ENCODE peak calls at places on chromosomes 6 and 20, in six cellular contexts. T is ovary, X is endothelial cell, L is neural crest cell, Y is tibial nerve, A is spleen. D is an unnamed sample.

GRCh38 chr6:112282217-112282616 is 27.9 kb upstream of the LAMA4 start:
- DNase-seq in Y (peak), T (peak), L (peak), X (no peak), A (no peak), D (no peak)

GRCh38 chr6:52533491-52533890 is 43.4 kb downstream of the TRAM2 start:
- DNase-seq in X (no peak), L (no peak), Y (no peak), T (no peak), A (no peak), D (no peak)

GRCh38 chr6:138724015-138724414 is 49.6 kb upstream of the CCDC28A start:
- DNase-seq in T (no peak), L (no peak), X (peak), A (no peak), Y (peak), D (no peak)

GRCh38 chr20:6525447-6526303 is 241.8 kb upstream of the BMP2 start:
- DNase-seq in L (no peak), T (no peak), X (no peak), A (no peak), Y (no peak), D (no peak)

GRCh38 chr6:8335371-8335770 is 100.0 kb downstream of the SLC35B3 start:
- DNase-seq in A (no peak), X (no peak), Y (no peak), L (no peak), T (no peak), D (no peak)

GRCh38 chr6:36069573-36069972 is 42.0 kb downstream of the MAPK14 start:
- DNase-seq in T (no peak), L (no peak), X (no peak), A (no peak), Y (no peak), D (no peak)

GRCh38 chr6:68043122-68043398 is 592.0 kb upstream of the ADGRB3 start:
- DNase-seq in X (no peak), A (no peak), Y (no peak), L (no peak), T (no peak), D (no peak)

GRCh38 chr6:109800771-109801170 is 109.7 kb downstream of the FIG4 start:
- DNase-seq in X (no peak), Y (no peak), L (no peak), T (no peak), A (no peak), D (no peak)

GRCh38 chr6:139829557-139829956 is 455.1 kb upstream of the CITED2 start:
- DNase-seq in Y (no peak), A (no peak), T (peak), X (no peak), L (no peak), D (no peak)

GRCh38 chr6:112218563-112218962 is 35.8 kb downstream of the LAMA4 start:
- DNase-seq in A (no peak), X (no peak), T (peak), Y (peak), L (no peak), D (no peak)

GRCh38 chr6:125098253-125098652 is 55.3 kb upstream of the TPD52L1 start:
- DNase-seq in X (no peak), L (no peak), Y (no peak), A (no peak), T (no peak), D (no peak)

GRCh38 chr6:158569036-158569435 is 9.1 kb downstream of the TMEM181 start:
- DNase-seq in L (no peak), A (no peak), Y (no peak), X (no peak), T (no peak), D (no peak)

GRCh38 chr20:60935971-60936370 is 316.1 kb upstream of the CDH4 start:
- DNase-seq in A (no peak), Y (no peak), T (no peak), L (no peak), X (no peak), D (no peak)
- TF ChIP-seq CTCF in A (no peak), Y (no peak), T (no peak), L (no peak), X (no peak), D (no peak)

GRCh38 chr6:28530777-28531176 is 5.1 kb downstream of the GPX5 start:
- DNase-seq in T (no peak), Y (no peak), X (no peak), L (no peak), A (no peak), D (no peak)

GRCh38 chr6:28537065-28537464 is 11.4 kb downstream of the GPX5 start:
- DNase-seq in T (no peak), L (peak), X (peak), A (no peak), Y (no peak), D (no peak)

GRCh38 chr6:28534880-28535279 is 9.2 kb downstream of the GPX5 start:
- DNase-seq in Y (no peak), A (no peak), L (no peak), T (no peak), X (no peak), D (no peak)

GRCh38 chr6:28531479-28532128 is 5.9 kb downstream of the GPX5 start:
- DNase-seq in X (no peak), A (no peak), L (no peak), T (no peak), Y (no peak), D (no peak)
- TF ChIP-seq CTCF in X (no peak), A (no peak), L (no peak), T (no peak), Y (no peak), D (no peak)

GRCh38 chr6:27254566-27254965 is 7.1 kb downstream of the PRSS16 start:
- DNase-seq in Y (no peak), X (no peak), T (no peak), L (no peak), A (no peak), D (no peak)

GRCh38 chr6:27248783-27249182 is 1.3 kb downstream of the PRSS16 start:
- DNase-seq in L (no peak), A (no peak), Y (no peak), T (no peak), X (no peak), D (no peak)

GRCh38 chr6:27251672-27252251 is 4.3 kb downstream of the PRSS16 start:
- DNase-seq in A (peak), L (peak), T (peak), Y (no peak), X (peak), D (peak)

GRCh38 chr6:27250277-27250954 is 2.9 kb downstream of the PRSS16 start:
- DNase-seq in L (no peak), X (no peak), T (no peak), Y (no peak), A (no peak), D (no peak)

GRCh38 chr6:27250955-27251671 is 3.6 kb downstream of the PRSS16 start:
- DNase-seq in X (peak), T (peak), Y (no peak), A (peak), L (peak), D (no peak)
- TF ChIP-seq CTCF in X (no peak), T (no peak), Y (no peak), A (no peak), L (no peak), D (no peak)

DNA sequence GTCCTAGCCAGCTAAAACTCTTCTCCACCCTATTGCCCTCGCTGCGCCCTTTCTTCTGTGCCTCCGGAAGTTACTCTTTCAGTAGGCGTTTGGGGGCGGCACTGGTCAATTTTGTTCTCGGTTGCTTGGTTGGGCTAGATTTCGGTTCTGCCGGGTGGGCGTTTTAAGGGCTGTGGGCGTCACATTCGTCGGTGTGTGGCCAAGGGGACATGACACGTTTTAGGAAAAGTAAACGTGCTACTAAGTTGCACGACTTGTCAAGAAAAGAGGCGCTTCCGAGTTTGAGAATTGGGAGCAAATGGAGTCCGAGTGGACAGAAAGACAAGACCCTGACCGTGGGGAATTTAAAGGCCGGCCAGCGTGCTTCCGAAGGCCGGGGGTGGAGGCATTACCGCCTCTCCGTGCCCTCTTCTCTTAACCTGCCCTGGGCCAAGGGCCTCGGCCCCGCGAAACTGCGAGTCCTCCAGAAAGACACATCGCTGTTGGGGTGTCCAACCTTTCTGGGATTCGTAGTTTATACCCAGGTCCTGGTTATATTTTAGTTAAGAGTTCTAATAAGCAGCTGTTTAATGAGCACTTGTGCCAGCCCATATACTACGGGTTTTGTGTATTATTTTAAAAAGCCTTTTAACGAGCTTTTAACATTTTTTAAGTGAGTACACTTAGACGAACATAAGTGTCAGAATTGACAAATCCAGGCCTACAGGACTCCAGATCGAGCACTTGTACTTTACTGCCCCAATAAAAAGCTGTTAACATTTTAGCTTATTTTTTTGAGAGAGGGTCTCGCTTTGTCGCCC is 664 bp upstream of the BAG6 start:
- DNase-seq in T (no peak), Y (peak), L (no peak), A (peak), X (peak), D (no peak)
- TF ChIP-seq CTCF in T (peak), Y (no peak), L (no peak), A (no peak), X (no peak), D (no peak)

D was measured in natural killer cell.